ENCODE peak calls at places on chromosomes 1 and 21, in five cellular contexts. Y is adipocyte, T is breast epithelium, H is right atrium auricular region, B is dorsolateral prefrontal cortex. L is an unnamed sample.

GRCh38 chr21:27173052-27173451 is 206.2 kb upstream of the ADAMTS5 start:
- DNase-seq in Y (peak; percentile 55), T (no peak), H (no peak), B (no peak), L (no peak)

GRCh38 chr21:35044770-35045538 is 4.1 kb downstream of the RUNX1 start:
- DNase-seq in Y (no peak), T (no peak), H (no peak), B (no peak), L (no peak)

GRCh38 chr1:228035844-228036243 is 29.0 kb downstream of the WNT3A start:
- DNase-seq in Y (no peak), T (peak; percentile 7), H (no peak), B (no peak), L (no peak)

GRCh38 chr1:34858901-34859441 is 578 bp downstream of the SMIM12 start:
- DNase-seq in Y (peak; percentile 50), T (no peak), H (no peak), B (no peak), L (peak; percentile 45)

GRCh38 chr1:44035726-44036408 is 4.6 kb upstream of the SLC6A9 start:
- DNase-seq in Y (no peak), T (no peak), H (no peak), B (peak; percentile 41), L (no peak)

GRCh38 chr1:200442537-200443169 is 32.8 kb upstream of the ZNF281 start:
- DNase-seq in Y (no peak), T (no peak), H (no peak), B (no peak), L (no peak)

GRCh38 chr1:166170726-166171125 is 3.9 kb upstream of the FAM78B start:
- DNase-seq in Y (no peak), T (no peak), H (no peak), B (no peak), L (no peak)

GRCh38 chr1:173663159-173663558 is 6.5 kb downstream of the ANKRD45 start:
- DNase-seq in Y (no peak), T (no peak), H (no peak), B (no peak), L (no peak)

GRCh38 chr1:25109527-25109926 is 122.8 kb downstream of the SYF2 start:
- DNase-seq in Y (no peak), T (no peak), H (no peak), B (no peak), L (no peak)

GRCh38 chr1:202069670-202070069 is 53.0 kb upstream of the GPR37L1 start:
- DNase-seq in Y (no peak), T (no peak), H (no peak), B (no peak), L (no peak)

GRCh38 chr21:30463713-30464112 is 16.5 kb downstream of the KRTAP19-1 start:
- DNase-seq in Y (peak; percentile 5), T (no peak), H (no peak), B (no peak), L (no peak)

GRCh38 chr1:197972406-197972805 is 55.2 kb downstream of the LHX9 start:
- DNase-seq in Y (no peak), T (no peak), H (no peak), B (no peak), L (no peak)

GRCh38 chr1:230682274-230682673 is 31.6 kb downstream of the AGT start:
- DNase-seq in Y (no peak), T (no peak), H (no peak), B (no peak), L (peak; percentile 7)

GRCh38 chr21:27674037-27674436 is 707.1 kb upstream of the ADAMTS5 start:
- DNase-seq in Y (peak; percentile 67), T (no peak), H (no peak), B (no peak), L (peak; percentile 88)

GRCh38 chr21:40841524-40842196 is 5.3 kb downstream of the DSCAM start:
- DNase-seq in Y (peak; percentile 72), T (no peak), H (no peak), B (peak; percentile 89), L (peak; percentile 30)

GRCh38 chr21:27094182-27094948 is 127.5 kb upstream of the ADAMTS5 start:
- DNase-seq in Y (no peak), T (no peak), H (no peak), B (no peak), L (no peak)

GRCh38 chr1:35442737-35443136 is 114.5 kb downstream of the KIAA0319L start:
- DNase-seq in Y (no peak), T (no peak), H (no peak), B (peak; percentile 74), L (no peak)

GRCh38 chr1:228370439-228370940 is 36.1 kb downstream of the TRIM11 start:
- DNase-seq in Y (no peak), T (no peak), H (no peak), B (peak; percentile 40), L (no peak)

GRCh38 chr1:28329395-28330153 is 734 bp downstream of the MED18 start:
- DNase-seq in Y (peak; percentile 36), T (no peak), H (no peak), B (no peak), L (peak; percentile 20)

GRCh38 chr1:206477581-206478380 is 7.5 kb downstream of the IKBKE start:
- DNase-seq in Y (no peak), T (no peak), H (no peak), B (no peak), L (no peak)

GRCh38 chr1:177077734-177078489 is 86.6 kb downstream of the ASTN1 start:
- DNase-seq in Y (no peak), T (no peak), H (no peak), B (no peak), L (peak; percentile 29)

GRCh38 chr1:206892351-206892984 is 4.8 kb upstream of the IL24 start:
- DNase-seq in Y (peak; percentile 88), T (no peak), H (no peak), B (no peak), L (peak; percentile 32)

GRCh38 chr1:90155721-90156487 is 161.0 kb downstream of the ZNF326 start:
- DNase-seq in Y (no peak), T (no peak), H (no peak), B (no peak), L (no peak)

GRCh38 chr1:62184291-62184690 is 10.4 kb upstream of the L1TD1 start:
- DNase-seq in Y (no peak), T (no peak), H (no peak), B (no peak), L (no peak)

GRCh38 chr1:151620286-151620685 is 8.4 kb downstream of the SNX27 start:
- DNase-seq in Y (peak; percentile 71), T (no peak), H (no peak), B (no peak), L (no peak)

GRCh38 chr1:180928272-180929230 is 15.9 kb downstream of the KIAA1614 start:
- DNase-seq in Y (no peak), T (no peak), H (no peak), B (no peak), L (no peak)

DNA sequence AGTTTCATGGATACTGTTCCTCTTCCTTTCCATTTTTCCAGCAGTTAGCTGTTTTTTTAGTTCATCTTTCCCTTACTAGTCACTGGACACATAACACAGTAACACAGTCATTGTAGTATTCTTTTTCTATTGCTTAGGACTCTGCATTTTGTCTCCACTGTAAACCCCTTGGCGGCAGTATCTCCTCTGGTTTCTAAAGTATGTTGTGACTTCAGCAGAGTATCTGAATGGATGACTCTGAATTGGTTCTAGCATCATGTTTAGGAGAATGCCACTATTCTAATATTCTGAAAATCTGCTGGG is 2.2 kb downstream of the CDC7 start:
- DNase-seq in Y (no peak), T (no peak), H (no peak), B (no peak), L (peak; percentile 41)
- H3K4me3 ChIP-seq in Y (no peak overlapping the region), T (no peak overlapping the region), H (no peak overlapping the region), B (no peak overlapping the region), L (no peak overlapping the region)

GRCh38 chr1:203858055-203858454 is 3.3 kb upstream of the SNRPE start:
- DNase-seq in Y (peak; percentile 64), T (no peak), H (no peak), B (no peak), L (peak; percentile 78)

GRCh38 chr1:203858975-203859374 is 2.4 kb upstream of the SNRPE start:
- DNase-seq in Y (no peak), T (no peak), H (no peak), B (no peak), L (no peak)

GRCh38 chr1:203861379-203862184 is at the start of gene SNRPE:
- DNase-seq in Y (peak; percentile 99), T (peak; percentile 96), H (peak; percentile 95), B (peak; percentile 96), L (peak; percentile 99)

GRCh38 chr1:203860396-203860951 is 925 bp upstream of the SNRPE start:
- DNase-seq in Y (peak; percentile 17), T (no peak), H (no peak), B (no peak), L (peak; percentile 50)
- H3K4me3 ChIP-seq in Y (peak overlapping the region; percentile 92), T (peak overlapping the region; percentile 97), H (no peak overlapping the region), B (peak overlapping the region; percentile 71), L (peak overlapping the region; percentile 100)

DNA sequence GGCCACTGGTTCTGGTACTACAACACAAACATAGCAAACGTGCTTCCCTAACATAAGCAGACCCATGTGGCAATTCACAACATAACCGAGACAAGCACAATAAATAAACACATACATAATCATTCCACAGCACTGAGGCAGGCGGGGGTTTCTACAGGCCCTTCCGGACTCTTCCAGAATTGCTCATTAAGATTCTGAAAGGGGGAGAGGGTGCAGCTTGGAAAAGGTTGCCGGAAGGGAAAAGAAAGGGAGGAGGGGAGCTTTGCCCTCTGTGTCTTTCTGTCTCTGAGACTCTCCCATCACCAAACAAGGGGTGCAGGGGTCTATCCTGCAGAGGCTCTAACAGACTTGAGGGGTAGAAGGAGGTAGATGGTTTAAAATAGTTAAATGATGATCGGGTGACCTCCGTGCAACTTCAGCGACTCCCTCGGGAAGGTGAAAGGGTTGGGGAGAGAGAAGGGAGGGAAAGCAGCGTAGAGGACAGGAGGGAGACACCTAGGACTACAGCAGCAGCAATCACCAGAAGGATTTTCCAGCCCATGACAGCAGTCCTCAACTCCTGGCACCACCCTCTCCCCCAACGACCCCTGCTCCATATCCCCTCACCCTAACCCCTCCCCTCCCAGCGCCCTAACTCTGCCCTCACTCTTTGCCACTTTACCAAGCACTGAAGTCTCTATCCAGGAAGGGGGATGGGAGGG is 365.4 kb upstream of the ESRRG start:
- DNase-seq in Y (peak; percentile 60), T (no peak), H (no peak), B (no peak), L (peak; percentile 2)
- H3K4me3 ChIP-seq in Y (no peak overlapping the region), T (peak overlapping the region; percentile 73), H (peak overlapping the region; percentile 52), B (peak overlapping the region; percentile 69), L (peak overlapping the region; percentile 52)

DNA sequence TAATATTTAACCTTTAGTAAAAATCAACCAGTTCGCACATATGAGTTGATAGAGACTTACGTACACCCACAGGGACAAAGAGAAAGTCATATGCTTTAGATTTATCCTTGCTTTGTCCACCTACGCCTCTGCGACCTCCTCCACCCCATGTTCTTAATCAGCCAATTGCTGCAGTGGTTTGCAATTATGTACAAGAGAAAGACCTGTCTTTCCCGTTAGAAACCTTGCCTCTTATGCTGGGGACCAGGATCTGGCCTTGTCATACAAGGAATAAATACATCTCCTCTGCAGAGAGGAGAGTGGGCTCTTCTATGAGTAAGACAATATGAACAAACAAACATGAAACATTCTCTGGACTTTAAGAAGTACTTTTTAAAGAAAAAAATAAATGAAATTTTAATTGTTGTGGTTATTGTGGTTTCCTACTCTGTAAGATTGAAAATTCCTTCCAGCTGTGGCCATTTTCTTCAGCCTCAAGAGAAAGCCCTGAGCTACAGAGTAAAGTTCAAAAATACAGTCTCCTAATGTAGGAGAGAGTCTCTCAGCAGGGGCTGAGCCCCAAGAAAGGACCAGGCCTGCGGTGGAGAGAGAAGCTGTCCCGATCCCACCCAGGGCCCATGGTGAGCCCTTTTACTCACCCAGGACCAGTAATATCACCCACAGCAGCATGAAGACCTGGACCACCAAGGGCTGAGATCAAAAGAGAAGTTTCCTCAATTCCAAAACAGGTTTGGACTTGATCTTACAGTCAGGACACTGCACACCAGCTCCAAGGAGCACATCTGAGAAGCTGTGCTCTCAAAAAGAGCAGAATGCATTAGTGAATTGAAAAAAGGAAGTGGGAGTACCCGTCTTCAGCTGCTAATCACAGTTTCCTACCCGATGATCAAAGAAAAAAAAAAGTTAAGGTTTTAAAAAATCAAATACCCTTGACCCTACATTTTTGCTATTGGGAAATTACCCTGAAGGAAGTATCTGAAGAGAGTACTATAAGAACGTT is at the start of gene FCRL5:
- DNase-seq in Y (no peak), T (no peak), H (no peak), B (no peak), L (no peak)
- H3K4me3 ChIP-seq in Y (no peak within 1 kb of the TSS), T (no peak within 1 kb of the TSS), H (no peak within 1 kb of the TSS), B (no peak within 1 kb of the TSS), L (no peak within 1 kb of the TSS)